ENCODE peak calls at places on chromosomes 1 and 21, in four cellular contexts. K is RWPE1, Q is substantia nigra, N is DMS53. D is an unnamed sample.

GRCh38 chr1:46820076-46820475 is 21.2 kb downstream of the CYP4B1 start:
- DNase-seq in K (no peak), Q (no peak), N (no peak), D (no peak)

GRCh38 chr1:4652631-4653327 is 1.6 kb upstream of the AJAP1 start:
- DNase-seq in K (peak; percentile 53), N (peak; percentile 16), Q (peak; percentile 73), D (peak; percentile 50)

GRCh38 chr1:109084563-109085517 is 5.7 kb upstream of the TMEM167B start:
- DNase-seq in Q (no peak), N (no peak), K (no peak), D (no peak)

GRCh38 chr1:32736812-32737791 is 34.5 kb upstream of the SYNC start:
- DNase-seq in N (peak; percentile 51), Q (no peak), K (no peak), D (no peak)

GRCh38 chr21:25080161-25080560 is 527.1 kb downstream of the MRPL39 start:
- DNase-seq in Q (no peak), K (no peak), N (no peak), D (no peak)

GRCh38 chr1:69569281-69569970 is 1.7 kb downstream of the LRRC7 start:
- DNase-seq in K (no peak), N (peak; percentile 80), Q (no peak), D (no peak)

GRCh38 chr1:187922255-187922654 is 1093.5 kb downstream of the PLA2G4A start:
- DNase-seq in K (no peak), Q (no peak), N (no peak), D (no peak)

GRCh38 chr1:241842565-241842964 is 5.4 kb upstream of the EXO1 start:
- DNase-seq in N (no peak), K (no peak), Q (no peak), D (no peak)

GRCh38 chr1:187621961-187622360 is 793.2 kb downstream of the PLA2G4A start:
- DNase-seq in N (no peak), K (no peak), Q (no peak), D (no peak)

GRCh38 chr1:154969741-154970452 is 650 bp downstream of the SHC1 start:
- DNase-seq in Q (peak; percentile 40), K (no peak), N (no peak), D (no peak)

GRCh38 chr1:248165186-248165585 is 9.4 kb upstream of the OR2M2 start:
- DNase-seq in K (no peak), N (peak; percentile 84), Q (no peak), D (no peak)

GRCh38 chr1:59171788-59172187 is 125.1 kb upstream of the FGGY start:
- DNase-seq in Q (no peak), N (no peak), K (no peak), D (no peak)

GRCh38 chr1:232667094-232667780 is 37.3 kb upstream of the SIPA1L2 start:
- DNase-seq in K (no peak), Q (no peak), N (peak; percentile 50), D (no peak)

GRCh38 chr1:187903223-187903622 is 1074.5 kb downstream of the PLA2G4A start:
- DNase-seq in K (no peak), N (no peak), Q (no peak), D (no peak)

GRCh38 chr21:38807987-38808386 is 2.3 kb downstream of the ETS2 start:
- DNase-seq in Q (no peak), K (no peak), N (peak; percentile 20), D (no peak)

GRCh38 chr1:207962716-207963428 is 51.9 kb upstream of the CD34 start:
- DNase-seq in N (peak; percentile 75), Q (peak; percentile 68), K (no peak), D (peak; percentile 65)

GRCh38 chr1:6414443-6414844 is 5.3 kb downstream of the HES2 start:
- DNase-seq in Q (no peak), N (peak; percentile 24), K (peak; percentile 89), D (peak; percentile 6)

GRCh38 chr1:174682419-174683008 is 234.8 kb downstream of the GPR52 start:
- DNase-seq in K (no peak), N (no peak), Q (no peak), D (no peak)

GRCh38 chr1:175635092-175635491 is 108.3 kb downstream of the TNR start:
- DNase-seq in Q (no peak), K (no peak), N (peak; percentile 34), D (no peak)

GRCh38 chr1:64161347-64162080 is 41.9 kb upstream of the UBE2U start:
- DNase-seq in N (no peak), K (no peak), Q (no peak), D (no peak)

GRCh38 chr1:179714159-179714558 is 28.9 kb upstream of the FAM163A start:
- DNase-seq in N (peak; percentile 36), Q (no peak), K (no peak), D (no peak)

GRCh38 chr1:103265551-103265950 is 157.2 kb upstream of the COL11A1 start:
- DNase-seq in N (no peak), Q (no peak), K (no peak), D (no peak)

GRCh38 chr1:56204206-56204605 is 375.2 kb downstream of the PLPP3 start:
- DNase-seq in Q (no peak), K (no peak), N (no peak), D (no peak)

GRCh38 chr1:59041878-59042277 is 255.0 kb upstream of the FGGY start:
- DNase-seq in Q (no peak), N (no peak), K (no peak), D (no peak)

D was measured in hypothalamus.